ENCODE peak calls at places on chromosomes 6 and 20, in six cellular contexts. One of them, this sample, is unnamed.

GRCh38 chr20:47489448-47489872 is 12.2 kb upstream of the NCOA3 start:
- DNase-seq in H1: no peak
- DNase-seq in neuronal stem cell: no peak
- DNase-seq in mesenchymal stem cell: no peak
- DNase-seq in IMR-90: no peak
- DNase-seq in trophoblast cell: peak
- DNase-seq in this sample: no peak

GRCh38 chr6:88349511-88349910 is 183.4 kb upstream of the CNR1 start:
- DNase-seq in IMR-90: no peak
- DNase-seq in H1: no peak
- DNase-seq in neuronal stem cell: no peak
- DNase-seq in trophoblast cell: no peak
- DNase-seq in mesenchymal stem cell: no peak
- DNase-seq in this sample: no peak

GRCh38 chr6:149166747-149167146 is 150.8 kb upstream of the TAB2 start:
- DNase-seq in neuronal stem cell: no peak
- DNase-seq in trophoblast cell: no peak
- DNase-seq in mesenchymal stem cell: no peak
- DNase-seq in H1: no peak
- DNase-seq in IMR-90: no peak
- DNase-seq in this sample: no peak

GRCh38 chr20:18721716-18722115 is 91.9 kb upstream of the SCP2D1 start:
- DNase-seq in trophoblast cell: no peak
- DNase-seq in IMR-90: no peak
- DNase-seq in neuronal stem cell: no peak
- DNase-seq in H1: no peak
- DNase-seq in mesenchymal stem cell: no peak
- DNase-seq in this sample: no peak

GRCh38 chr6:43083041-43083669 is 7.0 kb downstream of the PTK7 start:
- DNase-seq in neuronal stem cell: no peak
- DNase-seq in trophoblast cell: no peak
- DNase-seq in mesenchymal stem cell: no peak
- DNase-seq in IMR-90: no peak
- DNase-seq in H1: no peak
- DNase-seq in this sample: no peak

GRCh38 chr6:149950423-149950822 is 8.6 kb downstream of the ULBP2 start:
- DNase-seq in mesenchymal stem cell: no peak
- DNase-seq in IMR-90: no peak
- DNase-seq in H1: no peak
- DNase-seq in neuronal stem cell: no peak
- DNase-seq in trophoblast cell: no peak
- DNase-seq in this sample: no peak

GRCh38 chr6:79468116-79468515 is 69.1 kb downstream of the LCA5 start:
- DNase-seq in trophoblast cell: peak
- DNase-seq in neuronal stem cell: no peak
- DNase-seq in mesenchymal stem cell: peak
- DNase-seq in H1: no peak
- DNase-seq in IMR-90: peak
- DNase-seq in this sample: no peak

GRCh38 chr6:145276746-145277145 is 458.6 kb downstream of the EPM2A start:
- DNase-seq in neuronal stem cell: peak
- DNase-seq in IMR-90: peak
- DNase-seq in mesenchymal stem cell: no peak
- DNase-seq in H1: no peak
- DNase-seq in trophoblast cell: no peak
- DNase-seq in this sample: no peak

GRCh38 chr20:38692436-38693411 is 31.6 kb upstream of the SLC32A1 start:
- DNase-seq in neuronal stem cell: peak
- DNase-seq in trophoblast cell: peak
- DNase-seq in mesenchymal stem cell: peak
- DNase-seq in H1: no peak
- DNase-seq in IMR-90: peak
- DNase-seq in this sample: peak

GRCh38 chr6:3878048-3878666 is 29.0 kb downstream of the FAM50B start:
- DNase-seq in IMR-90: no peak
- DNase-seq in trophoblast cell: no peak
- DNase-seq in neuronal stem cell: no peak
- DNase-seq in mesenchymal stem cell: no peak
- DNase-seq in H1: no peak
- DNase-seq in this sample: no peak

GRCh38 chr6:152356659-152357058 is 280.5 kb downstream of the SYNE1 start:
- DNase-seq in H1: no peak
- DNase-seq in mesenchymal stem cell: peak
- DNase-seq in trophoblast cell: peak
- DNase-seq in IMR-90: peak
- DNase-seq in neuronal stem cell: no peak
- DNase-seq in this sample: no peak

GRCh38 chr6:22882581-22882980 is 313.2 kb downstream of the HDGFL1 start:
- DNase-seq in IMR-90: no peak
- DNase-seq in mesenchymal stem cell: no peak
- DNase-seq in H1: no peak
- DNase-seq in trophoblast cell: no peak
- DNase-seq in neuronal stem cell: no peak
- DNase-seq in this sample: no peak

GRCh38 chr6:159061805-159062563 is 17.2 kb upstream of the TAGAP start:
- DNase-seq in IMR-90: no peak
- DNase-seq in mesenchymal stem cell: no peak
- DNase-seq in H1: no peak
- DNase-seq in neuronal stem cell: no peak
- DNase-seq in trophoblast cell: no peak
- DNase-seq in this sample: no peak

GRCh38 chr6:129047834-129048233 is 164.9 kb downstream of the LAMA2 start:
- DNase-seq in IMR-90: no peak
- DNase-seq in trophoblast cell: no peak
- DNase-seq in H1: no peak
- DNase-seq in mesenchymal stem cell: no peak
- DNase-seq in neuronal stem cell: no peak
- DNase-seq in this sample: no peak

GRCh38 chr20:6430381-6430780 is 307.6 kb upstream of the FERMT1 start:
- DNase-seq in mesenchymal stem cell: no peak
- DNase-seq in neuronal stem cell: no peak
- DNase-seq in IMR-90: no peak
- DNase-seq in trophoblast cell: no peak
- DNase-seq in H1: no peak
- DNase-seq in this sample: no peak

GRCh38 chr20:8646716-8647115 is 422.2 kb upstream of the PLCB4 start:
- DNase-seq in IMR-90: peak
- DNase-seq in mesenchymal stem cell: peak
- DNase-seq in H1: no peak
- DNase-seq in trophoblast cell: no peak
- DNase-seq in neuronal stem cell: no peak
- DNase-seq in this sample: no peak

GRCh38 chr6:71404145-71404966 is 115.7 kb downstream of the OGFRL1 start:
- DNase-seq in trophoblast cell: no peak
- DNase-seq in mesenchymal stem cell: peak
- DNase-seq in IMR-90: peak
- DNase-seq in H1: no peak
- DNase-seq in neuronal stem cell: no peak
- DNase-seq in this sample: no peak

GRCh38 chr20:62307226-62308101 is 4.7 kb downstream of the ADRM1 start:
- DNase-seq in trophoblast cell: no peak
- DNase-seq in mesenchymal stem cell: no peak
- DNase-seq in IMR-90: no peak
- DNase-seq in neuronal stem cell: no peak
- DNase-seq in H1: no peak
- DNase-seq in this sample: no peak

GRCh38 chr6:25788305-25788922 is 33.9 kb downstream of the SLC17A4 start:
- DNase-seq in mesenchymal stem cell: peak
- DNase-seq in H1: peak
- DNase-seq in IMR-90: peak
- DNase-seq in neuronal stem cell: no peak
- DNase-seq in trophoblast cell: peak
- DNase-seq in this sample: peak

GRCh38 chr20:21029356-21029755 is 76.8 kb downstream of the LINC00237 start:
- DNase-seq in mesenchymal stem cell: no peak
- DNase-seq in neuronal stem cell: peak
- DNase-seq in H1: no peak
- DNase-seq in trophoblast cell: no peak
- DNase-seq in IMR-90: no peak
- DNase-seq in this sample: no peak

GRCh38 chr20:51562334-51563140 is 20.0 kb upstream of the NFATC2 start:
- DNase-seq in IMR-90: peak
- DNase-seq in mesenchymal stem cell: peak
- DNase-seq in H1: no peak
- DNase-seq in trophoblast cell: peak
- DNase-seq in neuronal stem cell: peak
- DNase-seq in this sample: peak

GRCh38 chr6:6825986-6826901 is 237.7 kb downstream of the LY86 start:
- DNase-seq in trophoblast cell: no peak
- DNase-seq in IMR-90: no peak
- DNase-seq in neuronal stem cell: no peak
- DNase-seq in H1: no peak
- DNase-seq in mesenchymal stem cell: no peak
- DNase-seq in this sample: no peak

GRCh38 chr20:54223751-54224150 is 15.9 kb downstream of the PFDN4 start:
- DNase-seq in mesenchymal stem cell: no peak
- DNase-seq in trophoblast cell: no peak
- DNase-seq in IMR-90: no peak
- DNase-seq in H1: no peak
- DNase-seq in neuronal stem cell: no peak
- DNase-seq in this sample: no peak

GRCh38 chr20:24568842-24569241 is 99.4 kb downstream of the SYNDIG1 start:
- DNase-seq in IMR-90: no peak
- DNase-seq in mesenchymal stem cell: no peak
- DNase-seq in trophoblast cell: no peak
- DNase-seq in neuronal stem cell: no peak
- DNase-seq in H1: no peak
- DNase-seq in this sample: no peak
- H3K14ac ChIP-seq in IMR-90: no peak
- H3K14ac ChIP-seq in mesenchymal stem cell: no peak
- H3K14ac ChIP-seq in trophoblast cell: no peak
- H3K14ac ChIP-seq in neuronal stem cell: no peak
- H3K14ac ChIP-seq in H1: no peak
- H3K14ac ChIP-seq in this sample: no peak

GRCh38 chr6:157559201-157559756 is 178.3 kb downstream of the ZDHHC14 start:
- DNase-seq in neuronal stem cell: no peak
- DNase-seq in mesenchymal stem cell: no peak
- DNase-seq in IMR-90: no peak
- DNase-seq in trophoblast cell: no peak
- DNase-seq in H1: no peak
- DNase-seq in this sample: no peak
- H3K14ac ChIP-seq in neuronal stem cell: no peak
- H3K14ac ChIP-seq in mesenchymal stem cell: no peak
- H3K14ac ChIP-seq in IMR-90: no peak
- H3K14ac ChIP-seq in trophoblast cell: no peak
- H3K14ac ChIP-seq in H1: no peak
- H3K14ac ChIP-seq in this sample: no peak

GRCh38 chr6:125512621-125513020 is 210.9 kb upstream of the HDDC2 start:
- DNase-seq in neuronal stem cell: no peak
- DNase-seq in trophoblast cell: no peak
- DNase-seq in IMR-90: no peak
- DNase-seq in mesenchymal stem cell: no peak
- DNase-seq in H1: no peak
- DNase-seq in this sample: peak

GRCh38 chr6:125511809-125512341 is 210.1 kb upstream of the HDDC2 start:
- DNase-seq in mesenchymal stem cell: peak
- DNase-seq in H1: no peak
- DNase-seq in trophoblast cell: no peak
- DNase-seq in neuronal stem cell: no peak
- DNase-seq in IMR-90: no peak
- DNase-seq in this sample: no peak

GRCh38 chr6:125510405-125510804 is 208.6 kb upstream of the HDDC2 start:
- DNase-seq in mesenchymal stem cell: no peak
- DNase-seq in trophoblast cell: no peak
- DNase-seq in IMR-90: no peak
- DNase-seq in H1: no peak
- DNase-seq in neuronal stem cell: no peak
- DNase-seq in this sample: no peak

GRCh38 chr6:125516644-125517043 is 214.9 kb upstream of the HDDC2 start:
- DNase-seq in H1: no peak
- DNase-seq in neuronal stem cell: no peak
- DNase-seq in IMR-90: no peak
- DNase-seq in mesenchymal stem cell: no peak
- DNase-seq in trophoblast cell: no peak
- DNase-seq in this sample: no peak

DNA sequence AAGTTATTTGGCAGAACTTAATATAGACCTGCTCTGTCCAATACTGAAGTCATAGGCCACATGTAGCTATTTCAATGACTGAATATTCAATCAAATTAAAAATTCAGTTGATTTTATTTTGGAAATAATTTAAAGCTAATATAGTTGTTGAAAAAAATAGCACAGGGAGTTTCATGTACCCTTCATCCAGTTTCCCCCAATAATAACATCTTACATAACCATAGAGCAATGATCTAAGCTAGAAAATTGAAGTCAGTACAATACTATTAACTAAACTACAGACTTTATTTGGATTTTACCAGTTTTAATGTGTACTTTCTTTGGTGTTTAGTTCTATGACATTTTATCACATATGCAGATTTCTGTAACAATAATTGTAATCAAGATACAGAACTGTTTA is 212.2 kb upstream of the HDDC2 start:
- DNase-seq in trophoblast cell: no peak
- DNase-seq in H1: no peak
- DNase-seq in IMR-90: no peak
- DNase-seq in mesenchymal stem cell: no peak
- DNase-seq in neuronal stem cell: no peak
- DNase-seq in this sample: no peak
- H3K14ac ChIP-seq in trophoblast cell: no peak
- H3K14ac ChIP-seq in H1: no peak
- H3K14ac ChIP-seq in IMR-90: no peak
- H3K14ac ChIP-seq in mesenchymal stem cell: no peak
- H3K14ac ChIP-seq in neuronal stem cell: no peak
- H3K14ac ChIP-seq in this sample: no peak

GRCh38 chr6:37891072-37891471 is 71.5 kb downstream of the ZFAND3 start:
- DNase-seq in IMR-90: no peak
- DNase-seq in mesenchymal stem cell: no peak
- DNase-seq in neuronal stem cell: no peak
- DNase-seq in H1: no peak
- DNase-seq in trophoblast cell: no peak
- DNase-seq in this sample: no peak

GRCh38 chr6:37897321-37897720 is 77.8 kb downstream of the ZFAND3 start:
- DNase-seq in trophoblast cell: peak
- DNase-seq in mesenchymal stem cell: peak
- DNase-seq in H1: no peak
- DNase-seq in neuronal stem cell: no peak
- DNase-seq in IMR-90: peak
- DNase-seq in this sample: no peak

GRCh38 chr6:37893262-37893661 is 73.7 kb downstream of the ZFAND3 start:
- DNase-seq in neuronal stem cell: no peak
- DNase-seq in H1: no peak
- DNase-seq in IMR-90: no peak
- DNase-seq in trophoblast cell: no peak
- DNase-seq in mesenchymal stem cell: no peak
- DNase-seq in this sample: no peak

GRCh38 chr6:37897819-37898534 is 78.5 kb downstream of the ZFAND3 start:
- DNase-seq in trophoblast cell: no peak
- DNase-seq in H1: no peak
- DNase-seq in neuronal stem cell: no peak
- DNase-seq in IMR-90: no peak
- DNase-seq in mesenchymal stem cell: no peak
- DNase-seq in this sample: no peak

DNA sequence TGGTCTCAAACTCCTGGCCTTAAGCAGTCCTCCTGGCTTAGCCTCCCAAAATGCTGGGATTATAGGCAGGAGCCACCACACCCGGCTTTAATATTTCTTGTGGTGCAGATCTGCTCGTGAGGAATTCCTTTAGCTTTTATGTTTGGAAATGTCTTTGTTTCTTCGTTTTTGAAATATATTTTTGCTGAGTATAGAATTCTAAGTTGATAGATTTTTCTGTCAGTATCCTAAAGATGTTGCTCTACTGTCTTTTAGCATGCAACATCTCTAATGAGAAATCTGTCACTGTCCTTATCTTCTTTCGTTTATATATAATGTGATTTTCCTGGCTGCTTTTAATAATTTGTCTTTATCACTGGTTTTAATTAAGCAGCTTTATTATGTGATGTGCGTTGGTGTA is 75.1 kb downstream of the ZFAND3 start:
- DNase-seq in mesenchymal stem cell: no peak
- DNase-seq in H1: no peak
- DNase-seq in trophoblast cell: no peak
- DNase-seq in IMR-90: no peak
- DNase-seq in neuronal stem cell: no peak
- DNase-seq in this sample: no peak
- H3K14ac ChIP-seq in mesenchymal stem cell: no peak
- H3K14ac ChIP-seq in H1: no peak
- H3K14ac ChIP-seq in trophoblast cell: no peak
- H3K14ac ChIP-seq in IMR-90: no peak
- H3K14ac ChIP-seq in neuronal stem cell: no peak
- H3K14ac ChIP-seq in this sample: no peak

This sample was measured in H9.